ENCODE peak calls at places on chromosomes 7 and 10, in nine cellular contexts. G is neural progenitor cell, J is sigmoid colon, E is tibial nerve, S is endothelial cell of umbilical vein, X is psoas muscle, V is left lung, U is A549, Z is transverse colon. I is an unnamed sample. For H3K4me1, the result is how much of the 10 kb centered on the place peaks cover.

GRCh38 chr7:115146148-115146547 is 224.3 kb downstream of the MDFIC start:
- DNase-seq in G (no peak), E (no peak), U (no peak), V (no peak), S (no peak), Z (no peak), X (no peak), J (no peak), I (no peak)

GRCh38 chr10:90859321-90859751 is 1.5 kb upstream of the HTR7 start:
- DNase-seq in S (peak), V (no peak), U (no peak), X (no peak), Z (no peak), J (no peak), E (no peak), G (no peak), I (no peak)

GRCh38 chr7:97166308-97166707 is 48.8 kb downstream of the SDHAF3 start:
- DNase-seq in X (no peak), G (no peak), Z (no peak), J (no peak), V (no peak), S (no peak), U (no peak), E (no peak), I (no peak)

GRCh38 chr7:41956712-41957111 is 253.8 kb upstream of the INHBA start:
- DNase-seq in S (no peak), J (no peak), E (no peak), X (no peak), U (no peak), Z (no peak), V (no peak), G (peak), I (no peak)

GRCh38 chr7:17007841-17008240 is 126.1 kb upstream of the AGR3 start:
- DNase-seq in J (no peak), X (no peak), V (no peak), G (no peak), Z (no peak), E (no peak), S (no peak), U (no peak), I (no peak)

GRCh38 chr10:60448246-60448645 is 58.6 kb upstream of the ANK3 start:
- DNase-seq in U (no peak), Z (no peak), G (no peak), X (no peak), E (no peak), J (no peak), S (no peak), V (no peak), I (no peak)

GRCh38 chr10:123117644-123118409 is 17.9 kb upstream of the HMX3 start:
- DNase-seq in X (no peak), S (no peak), J (no peak), V (no peak), Z (no peak), E (no peak), U (no peak), G (peak), I (peak)

GRCh38 chr7:109336531-109336930 is 766.9 kb downstream of the DNAJB9 start:
- DNase-seq in X (no peak), J (no peak), G (no peak), Z (no peak), U (no peak), E (no peak), S (no peak), V (no peak), I (no peak)

GRCh38 chr10:121774813-121775212 is 153.0 kb downstream of the ATE1 start:
- DNase-seq in Z (no peak), S (no peak), U (no peak), V (no peak), E (no peak), G (no peak), X (no peak), J (no peak), I (no peak)

GRCh38 chr7:99030951-99031350 is 113.0 kb downstream of the SMURF1 start:
- DNase-seq in S (no peak), J (no peak), E (peak), Z (no peak), G (no peak), X (no peak), V (no peak), U (no peak), I (no peak)

GRCh38 chr10:83957168-83957750 is 182.1 kb upstream of the GHITM start:
- DNase-seq in X (no peak), J (no peak), S (no peak), V (no peak), U (no peak), G (peak), Z (no peak), E (no peak), I (no peak)

GRCh38 chr7:5064391-5065106 is 18.9 kb downstream of the RBAK start:
- DNase-seq in S (peak), V (no peak), G (no peak), Z (no peak), U (peak), X (no peak), J (no peak), E (no peak), I (no peak)
- H3K4me3 ChIP-seq in S (no peak), V (no peak), G (peak), Z (no peak), U (no peak), X (no peak), J (no peak), E (no peak), I (no peak)

DNA sequence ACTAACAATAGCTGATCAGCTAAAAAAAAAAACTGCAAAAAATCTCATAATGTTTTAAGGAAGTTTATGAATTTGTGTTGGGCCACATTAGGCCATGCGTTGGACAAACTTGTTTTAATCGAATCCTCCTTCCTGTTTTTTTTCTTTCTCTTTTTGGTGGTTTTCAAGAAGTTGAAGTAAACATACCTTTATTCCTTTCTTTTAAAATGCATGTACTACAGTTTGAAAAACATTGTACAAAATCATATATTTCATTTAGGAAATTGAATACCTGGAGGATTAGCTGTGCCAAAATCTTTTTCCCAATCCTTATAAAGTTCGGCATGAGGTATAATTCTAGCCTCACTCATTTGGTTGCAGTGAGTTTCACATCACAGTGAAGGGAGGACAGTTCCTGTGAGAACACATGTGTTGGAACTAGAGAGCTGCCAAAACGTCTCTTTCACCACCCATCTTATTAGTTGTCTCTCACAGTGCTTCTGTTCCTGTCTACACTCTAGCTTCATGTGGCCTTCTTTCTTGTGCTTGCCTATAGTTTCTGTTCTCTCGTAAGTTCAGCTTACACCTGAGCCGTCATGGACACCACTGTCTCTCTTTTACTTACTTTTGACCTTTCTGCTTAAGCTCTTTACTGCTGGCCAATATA is 37.7 kb downstream of the ZNRF2 start:
- DNase-seq in G (no peak), Z (no peak), U (no peak), S (no peak), V (no peak), E (peak), J (no peak), X (no peak), I (no peak)
- H3K4me1 ChIP-seq in G (under half), Z (under half), U (under half), S (under half), V (under half), E (under half), J (half or more), X (under half), I (under half)

GRCh38 chr7:158403013-158403821 is 184.4 kb downstream of the PTPRN2 start:
- DNase-seq in E (no peak), X (no peak), Z (peak), V (no peak), G (no peak), J (no peak), U (no peak), S (no peak), I (no peak)
- H3K4me3 ChIP-seq in E (no peak), X (no peak), Z (no peak), V (no peak), G (no peak), J (no peak), U (no peak), S (no peak), I (no peak)

DNA sequence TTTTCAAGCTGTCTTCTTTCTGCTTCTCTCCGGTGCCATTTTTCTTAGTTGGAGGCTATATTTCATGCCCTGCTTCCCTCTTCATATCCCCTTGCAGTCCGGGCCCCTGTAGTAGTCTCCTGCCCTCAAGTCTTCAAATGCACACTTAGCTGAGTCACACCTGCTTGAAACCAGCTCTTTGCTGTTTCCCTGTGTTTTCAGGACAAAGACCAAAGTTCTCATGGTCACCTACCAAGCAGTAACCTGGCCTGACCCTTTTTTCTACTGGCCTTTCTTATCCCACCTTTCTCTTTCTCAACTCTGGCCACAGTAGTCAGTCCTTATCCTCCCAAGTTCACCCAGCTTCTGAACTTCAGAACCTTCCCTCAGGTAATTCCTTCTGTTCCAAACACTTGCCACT is 28.5 kb downstream of the GLUD1 start:
- DNase-seq in J (no peak), S (no peak), Z (no peak), G (no peak), X (no peak), V (no peak), E (no peak), U (no peak), I (no peak)
- H3K4me1 ChIP-seq in J (under half), S (under half), Z (under half), G (under half), X (under half), V (under half), E (under half), U (under half), I (under half)

DNA sequence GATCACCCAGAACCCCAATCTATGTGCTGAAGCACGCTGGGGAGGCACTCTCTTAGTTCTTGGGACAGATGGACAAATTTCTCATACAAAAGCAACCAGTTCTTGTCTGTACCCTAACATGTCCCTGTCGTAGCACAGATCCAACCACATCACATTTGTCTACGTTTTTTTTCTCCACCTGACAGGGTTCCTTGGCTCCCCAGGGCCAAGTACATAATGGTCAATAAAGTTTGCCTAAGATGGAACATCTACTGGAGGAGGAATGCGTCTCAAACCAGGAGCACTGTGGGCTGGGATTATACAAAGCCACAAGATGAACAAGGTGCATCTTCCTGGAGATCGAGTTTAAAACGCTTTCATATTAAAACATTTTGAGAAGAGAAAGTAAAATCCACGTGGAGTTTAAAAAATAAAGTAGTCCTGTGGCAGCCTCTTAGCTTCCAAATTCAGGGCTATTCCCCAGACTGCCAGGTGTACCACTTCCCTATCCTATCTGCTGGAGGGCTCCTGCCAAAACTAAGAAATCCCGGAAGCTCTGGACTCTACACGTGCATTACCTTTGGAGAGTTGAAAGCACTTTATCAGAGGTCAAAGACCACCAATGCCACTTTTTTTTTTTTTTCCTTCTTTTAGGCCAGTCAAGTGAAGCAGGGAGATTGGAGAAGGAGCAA is 1.4 kb downstream of the TMEM243 start:
- DNase-seq in J (no peak), S (no peak), U (no peak), Z (no peak), G (no peak), X (no peak), V (no peak), E (no peak), I (no peak)
- H3K4me3 ChIP-seq in J (peak), S (no peak), U (no peak), Z (no peak), G (no peak), X (peak), V (peak), E (peak), I (no peak)